ENCODE peak calls at places on chromosomes 4 and X, in six cellular contexts. X is uterus; N is thoracic aorta; P is hepatocyte; M is SK-N-SH; U is CD8-positive, alpha-beta T cell. R is an unnamed sample. For H3K27me3 and H3K4me1, the result is how much of the 10 kb centered on the place peaks cover.

GRCh38 chrX:153633607-153634180 is 13.3 kb upstream of the DUSP9 start:
- DNase-seq in X (no peak), N (no peak), P (no peak), M (no peak), U (no peak), R (no peak)

GRCh38 chr4:23717528-23718248 is 172.2 kb downstream of the PPARGC1A start:
- DNase-seq in X (no peak), N (no peak), P (peak), M (peak), U (no peak), R (peak)

GRCh38 chr4:139619644-139620043 is 46.0 kb upstream of the MGST2 start:
- DNase-seq in X (no peak), N (no peak), P (peak), M (no peak), U (no peak), R (peak)

GRCh38 chr4:126271266-126271665 is 956.5 kb downstream of the FAT4 start:
- DNase-seq in X (no peak), N (no peak), P (no peak), M (no peak), U (no peak), R (no peak)

GRCh38 chrX:120446503-120446902 is 22.6 kb downstream of the LAMP2 start:
- DNase-seq in X (no peak), N (no peak), P (no peak), M (no peak), U (no peak), R (no peak)

GRCh38 chr4:187088070-187088799 is 364.6 kb upstream of the FAT1 start:
- DNase-seq in X (no peak), N (no peak), P (no peak), M (no peak), U (no peak), R (no peak)

GRCh38 chrX:24657671-24658410 is 10.7 kb upstream of the PCYT1B start:
- DNase-seq in X (no peak), N (no peak), P (no peak), M (no peak), U (no peak), R (peak)

GRCh38 chr4:32251126-32251525 is 1531.0 kb downstream of the PCDH7 start:
- DNase-seq in X (no peak), N (no peak), P (no peak), M (no peak), U (no peak), R (no peak)

GRCh38 chr4:206054-206453 is 81.8 kb downstream of the ZNF718 start:
- DNase-seq in X (no peak), N (no peak), P (no peak), M (no peak), U (no peak), R (no peak)

GRCh38 chr4:200936-201335 is 76.6 kb downstream of the ZNF718 start:
- DNase-seq in X (no peak), N (no peak), P (no peak), M (no peak), U (no peak), R (no peak)

GRCh38 chr4:211033-211511 is 86.8 kb downstream of the ZNF718 start:
- DNase-seq in X (no peak), N (no peak), P (no peak), M (no peak), U (no peak), R (no peak)

DNA sequence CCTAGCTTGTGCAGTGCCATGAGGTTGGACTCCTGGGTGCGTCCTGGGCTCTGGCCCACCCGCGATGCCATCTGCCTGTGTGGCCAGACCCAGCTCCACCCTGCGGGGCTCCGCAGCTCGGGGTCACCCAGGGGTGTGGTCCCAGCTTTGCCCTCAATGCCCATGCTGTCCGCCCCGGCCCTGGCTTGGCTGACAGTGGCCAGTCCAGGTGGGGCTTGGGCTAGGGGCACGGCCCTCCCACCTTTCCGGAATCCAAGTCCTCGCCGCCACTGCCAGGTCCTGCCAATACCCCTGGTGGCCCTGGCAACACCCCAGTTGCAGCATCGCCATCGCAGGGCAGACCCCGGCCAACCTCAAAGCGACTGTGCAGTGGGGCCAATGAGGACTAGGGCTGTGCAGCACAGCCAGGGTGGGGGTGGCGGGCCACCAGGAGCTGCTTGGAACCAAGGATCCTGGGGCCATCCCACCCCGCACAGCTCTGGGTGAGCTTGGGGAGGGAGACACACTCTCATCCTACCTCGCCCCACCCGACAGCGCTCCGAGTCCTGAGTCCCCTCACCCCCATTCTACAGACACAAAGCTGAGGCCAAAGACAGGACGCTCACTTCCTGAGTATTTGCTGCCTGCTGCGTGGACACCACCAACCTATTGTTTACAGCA is 80.9 kb downstream of the ZNF718 start:
- DNase-seq in X (no peak), N (no peak), P (no peak), M (no peak), U (no peak), R (no peak)
- H3K4me3 ChIP-seq in X (no peak), N (no peak), P (no peak), M (no peak), U (no peak), R (no peak)

GRCh38 chrX:11137543-11138139 is 26.5 kb downstream of the HCCS start:
- DNase-seq in X (no peak), N (no peak), P (peak), M (peak), U (no peak), R (peak)
- H3K27me3 ChIP-seq in X (under half), N (under half), P (under half), M (under half), U (under half), R (under half)

DNA sequence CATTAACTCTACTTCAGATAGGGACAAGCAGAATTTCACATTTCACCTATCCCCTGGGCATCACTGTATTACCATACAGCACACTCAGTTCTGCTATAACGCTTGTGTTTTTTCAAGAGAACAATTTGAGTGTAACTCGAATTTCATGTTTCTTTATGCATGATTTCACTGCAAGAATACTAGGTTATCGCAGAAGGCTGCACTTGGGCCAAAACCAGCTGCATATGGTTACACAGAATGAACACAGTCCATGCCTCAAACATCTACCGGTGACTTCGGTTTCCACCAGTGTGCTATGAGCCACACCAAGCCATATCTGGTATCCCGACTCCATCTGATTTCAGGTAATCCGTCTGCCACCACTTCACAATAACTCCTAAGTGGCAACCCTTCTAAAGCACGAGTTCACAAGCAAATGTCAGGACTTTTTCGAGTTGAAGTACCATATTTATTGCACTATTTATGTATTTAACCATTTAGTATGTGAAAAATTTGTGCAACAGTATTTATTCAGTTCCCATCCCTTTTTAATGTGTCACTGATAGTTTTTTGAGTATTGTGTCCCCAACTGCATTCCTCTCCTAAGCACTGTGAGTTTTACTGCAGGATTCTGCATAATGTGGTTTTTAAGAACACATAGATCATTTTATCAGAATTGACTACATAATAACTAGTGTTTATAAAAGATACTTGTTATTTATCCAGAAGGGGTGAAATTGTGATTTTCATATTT is 111.8 kb downstream of the APBB2 start:
- DNase-seq in X (no peak), N (no peak), P (no peak), M (no peak), U (no peak), R (no peak)
- H3K4me1 ChIP-seq in X (under half), N (under half), P (under half), M (under half), U (under half), R (under half)

DNA sequence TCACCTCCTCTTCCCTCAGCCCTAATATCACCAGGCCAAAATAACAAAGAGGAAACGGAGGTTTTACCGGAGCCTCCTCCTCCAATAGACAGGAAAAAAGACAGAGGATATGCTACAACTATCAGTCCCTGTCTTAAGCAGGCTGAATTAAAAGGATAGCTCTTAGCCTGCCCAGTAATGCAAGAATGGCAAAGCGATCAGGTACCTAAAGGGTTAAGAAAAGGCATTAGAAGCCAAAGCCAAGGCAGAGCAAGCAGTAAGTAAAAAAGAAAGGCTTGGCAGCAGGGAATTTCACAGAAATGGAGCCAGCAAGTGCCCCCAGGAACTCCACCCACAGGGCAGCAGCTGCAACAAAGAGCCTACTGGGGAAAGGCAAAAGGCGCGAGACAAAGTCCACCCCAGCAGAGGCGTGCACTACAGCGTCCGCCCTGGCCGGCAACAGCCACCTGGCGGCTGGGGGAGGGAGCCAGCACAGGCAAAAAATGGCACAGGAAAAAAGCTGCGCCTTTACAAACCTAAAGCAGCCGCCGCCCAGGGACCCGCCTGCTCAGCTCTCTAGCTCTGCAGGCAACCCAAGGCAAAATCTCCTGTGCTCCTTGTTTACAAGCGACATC is 220.6 kb upstream of the ZC4H2 start:
- DNase-seq in X (no peak), N (no peak), P (peak), M (no peak), U (no peak), R (peak)
- H3K4me3 ChIP-seq in X (no peak), N (no peak), P (peak), M (no peak), U (no peak), R (no peak)

GRCh38 chrX:149040873-149041535 is 464.1 kb downstream of the IDS start:
- DNase-seq in X (no peak), N (no peak), P (no peak), M (no peak), U (no peak), R (no peak)
- H3K27me3 ChIP-seq in X (under half), N (under half), P (under half), M (under half), U (under half), R (under half)

GRCh38 chrX:13103111-13103913 is 58.9 kb upstream of the FAM9C start:
- DNase-seq in X (no peak), N (no peak), P (no peak), M (no peak), U (no peak), R (no peak)

GRCh38 chrX:13094780-13095425 is 50.5 kb upstream of the FAM9C start:
- DNase-seq in X (no peak), N (no peak), P (no peak), M (no peak), U (no peak), R (no peak)

GRCh38 chrX:13101439-13102139 is 57.2 kb upstream of the FAM9C start:
- DNase-seq in X (peak), N (peak), P (peak), M (no peak), U (peak), R (peak)

GRCh38 chrX:13102636-13103035 is 58.2 kb upstream of the FAM9C start:
- DNase-seq in X (no peak), N (no peak), P (no peak), M (no peak), U (no peak), R (no peak)

DNA sequence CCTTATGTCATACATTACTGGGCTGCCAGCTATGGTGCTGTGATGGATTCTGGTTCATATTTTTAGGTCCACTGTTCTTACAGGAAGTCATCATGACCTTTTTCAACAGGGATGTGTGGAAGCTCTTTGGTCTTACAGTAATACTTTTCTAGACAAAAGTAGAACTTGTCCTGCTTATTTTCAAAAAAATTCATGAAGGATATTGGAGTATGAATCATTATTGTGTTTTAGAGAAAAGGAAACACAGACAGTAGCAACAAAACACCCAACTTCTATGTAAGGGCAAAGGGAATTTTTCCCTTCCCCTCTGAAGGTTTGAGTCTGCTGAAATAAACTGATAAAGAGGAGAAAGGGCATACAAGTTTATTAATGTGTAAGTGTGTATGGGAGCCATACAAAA is 54.7 kb upstream of the FAM9C start:
- DNase-seq in X (no peak), N (no peak), P (no peak), M (no peak), U (no peak), R (no peak)
- H3K4me1 ChIP-seq in X (under half), N (under half), P (under half), M (under half), U (under half), R (under half)

DNA sequence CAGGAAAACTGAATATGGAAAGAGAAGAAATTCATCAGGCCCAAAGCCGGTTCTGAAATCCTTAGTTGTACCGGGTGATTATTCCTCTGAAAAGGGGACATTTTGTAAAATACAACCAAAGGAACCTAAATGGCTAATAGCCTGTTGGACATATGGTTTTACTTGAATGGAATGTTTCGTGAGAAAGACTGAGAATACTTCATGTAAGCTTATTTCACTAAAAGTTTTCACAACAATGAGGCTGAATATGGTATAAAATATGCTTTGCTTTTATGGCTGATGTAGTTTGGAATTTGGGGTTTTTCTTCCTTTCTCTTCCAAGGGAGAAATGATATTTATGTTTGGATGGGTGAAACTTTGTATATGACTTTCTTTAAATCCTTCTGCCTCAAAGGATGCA is 2.7 kb downstream of the GRIA3 start:
- DNase-seq in X (no peak), N (no peak), P (no peak), M (no peak), U (no peak), R (no peak)
- H3K4me3 ChIP-seq in X (no peak), N (no peak), P (no peak), M (no peak), U (no peak), R (no peak)

GRCh38 chr4:101792056-101792575 is 1.6 kb downstream of the BANK1 start:
- DNase-seq in X (no peak), N (no peak), P (no peak), M (no peak), U (no peak), R (no peak)
- H3K27me3 ChIP-seq in X (under half), N (under half), P (under half), M (under half), U (under half), R (under half)

DNA sequence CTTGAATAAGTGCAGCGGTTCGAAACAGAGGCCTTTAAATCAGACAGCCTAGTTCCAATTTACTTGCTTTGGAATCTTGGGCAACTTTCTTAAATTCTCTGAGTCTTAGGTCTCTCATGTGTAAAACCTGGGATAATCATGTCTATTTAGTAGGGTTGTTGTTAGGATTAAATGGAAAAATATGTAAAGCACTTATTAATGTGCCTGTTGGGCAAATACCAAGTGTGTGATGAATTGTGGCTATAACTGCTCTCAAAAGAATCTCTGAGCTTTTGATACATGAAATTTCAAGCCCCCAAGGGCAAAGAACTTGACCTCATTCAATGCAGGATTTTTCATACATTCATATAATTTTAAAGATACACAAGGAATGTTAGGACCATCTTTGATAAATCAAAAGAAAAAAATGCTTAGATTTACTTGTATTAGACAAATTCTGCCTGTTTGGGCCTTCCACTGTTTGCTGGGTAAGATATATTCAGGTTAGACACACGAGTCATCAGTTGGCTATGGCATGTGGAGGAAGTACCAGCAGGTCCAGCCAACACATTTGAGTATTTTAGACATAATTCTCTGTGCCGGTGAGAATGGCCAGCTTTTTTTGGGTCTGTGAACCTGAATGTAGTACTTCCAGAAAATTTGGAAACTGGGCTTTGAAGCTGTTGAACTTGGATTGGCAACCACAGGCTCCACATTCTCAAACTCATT is 241.4 kb upstream of the CNKSR2 start:
- DNase-seq in X (no peak), N (no peak), P (no peak), M (no peak), U (no peak), R (no peak)
- H3K4me1 ChIP-seq in X (under half), N (under half), P (under half), M (under half), U (under half), R (under half)

DNA sequence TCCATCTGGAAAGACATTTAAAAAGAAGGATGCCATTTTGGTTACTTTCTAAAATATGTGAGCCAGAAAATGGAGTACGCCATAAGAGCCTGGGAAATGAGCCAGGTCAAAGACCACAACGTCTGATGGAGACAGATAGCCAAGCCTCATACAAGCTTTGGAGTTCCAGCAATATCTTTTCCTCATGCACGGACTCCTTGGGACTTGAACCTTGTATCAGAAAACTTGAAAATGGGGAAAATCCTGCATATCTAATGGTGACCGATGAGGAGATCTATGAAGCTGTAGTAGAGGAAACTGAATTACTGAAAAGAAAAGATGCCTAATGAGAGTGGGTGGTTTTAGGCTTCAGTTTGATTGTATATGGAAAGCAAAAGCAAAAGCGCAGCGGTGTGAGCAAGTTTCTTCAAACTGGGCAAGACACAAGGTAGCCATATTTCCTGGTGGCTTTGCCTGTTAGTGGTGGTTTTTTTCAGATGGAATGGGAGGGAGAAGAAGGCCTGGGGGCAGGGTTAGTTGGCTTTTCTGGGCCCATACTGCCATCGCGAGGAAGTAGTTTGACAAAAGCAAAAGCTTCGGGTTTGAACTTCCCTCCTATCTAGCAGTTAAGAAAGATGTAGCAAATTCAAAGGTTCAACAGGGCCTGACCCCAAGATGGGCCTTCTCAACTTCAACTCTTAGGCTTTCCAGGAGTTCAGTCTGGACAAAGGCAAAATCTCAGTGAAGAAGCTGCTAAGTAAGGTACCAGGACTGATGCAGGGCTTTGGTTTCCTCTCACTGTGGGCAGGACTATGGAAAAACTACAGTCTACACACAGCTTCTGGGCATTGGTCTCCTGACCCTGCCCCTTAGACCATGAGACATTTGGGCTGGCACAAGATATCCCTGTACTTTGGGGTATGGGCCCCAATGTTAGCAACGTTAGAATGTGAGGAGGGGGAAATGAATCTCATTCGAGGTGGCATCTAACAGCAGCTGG is 210.0 kb upstream of the STK26 start:
- DNase-seq in X (peak), N (no peak), P (no peak), M (peak), U (peak), R (no peak)
- H3K4me3 ChIP-seq in X (peak), N (peak), P (no peak), M (no peak), U (peak), R (no peak)